ENCODE peak calls at places on chromosomes 11 and 22, in eight cellular contexts. O is choroid plexus epithelial cell; S is body of pancreas; L is substantia nigra; X is AML-193; N is MCF 10A; B is endothelial cell; M is naive thymus-derived CD8-positive, alpha-beta T cell. E is an unnamed sample.

GRCh38 chr11:18056561-18057181 is 10.6 kb upstream of the TPH1 start:
- DNase-seq in X (no peak), L (no peak), S (no peak), N (no peak), B (no peak), O (no peak), M (no peak), E (no peak)

GRCh38 chr11:71474771-71475483 is 21.9 kb downstream of the NADSYN1 start:
- DNase-seq in M (no peak), S (no peak), B (no peak), N (no peak), L (no peak), O (no peak), X (no peak), E (no peak)

GRCh38 chr11:34198523-34198922 is 93.1 kb downstream of the NAT10 start:
- DNase-seq in B (no peak), O (no peak), L (no peak), S (no peak), M (no peak), N (no peak), X (no peak), E (no peak)

GRCh38 chr11:115334932-115335788 is 169.1 kb downstream of the CADM1 start:
- DNase-seq in N (peak; percentile 31), L (no peak), B (no peak), O (peak; percentile 55), S (no peak), M (no peak), X (peak; percentile 28), E (peak; percentile 12)

GRCh38 chr11:23403210-23404185 is 543.2 kb upstream of the CCDC179 start:
- DNase-seq in N (no peak), O (no peak), S (no peak), L (no peak), M (peak; percentile 55), B (no peak), X (no peak), E (no peak)

GRCh38 chr11:111601979-111602864 is at the start of gene SIK2:
- DNase-seq in X (peak; percentile 90), L (peak; percentile 92), O (peak; percentile 97), S (peak; percentile 97), M (peak; percentile 94), N (peak; percentile 92), B (peak; percentile 96), E (peak; percentile 96)

GRCh38 chr11:78214331-78215194 is 25.8 kb downstream of the USP35 start:
- DNase-seq in B (no peak), M (no peak), L (no peak), S (no peak), O (no peak), N (no peak), X (no peak), E (no peak)

GRCh38 chr11:20035701-20036601 is 124.3 kb downstream of the DBX1 start:
- DNase-seq in X (no peak), O (peak; percentile 90), L (no peak), N (peak; percentile 99), B (no peak), M (no peak), S (no peak), E (no peak)

GRCh38 chr11:69318093-69318420 is 24.1 kb downstream of the MYEOV start:
- DNase-seq in S (no peak), M (no peak), O (no peak), L (no peak), B (no peak), N (no peak), X (no peak), E (no peak)

GRCh38 chr11:72411623-72412532 is 22.5 kb downstream of the CLPB start:
- DNase-seq in L (peak; percentile 60), M (no peak), X (peak; percentile 80), O (no peak), S (peak; percentile 21), N (no peak), B (no peak), E (peak; percentile 67)

GRCh38 chr22:46829140-46829891 is 66.9 kb downstream of the TBC1D22A start:
- DNase-seq in L (no peak), X (no peak), N (peak; percentile 84), S (no peak), O (peak; percentile 90), M (no peak), B (no peak), E (no peak)

GRCh38 chr22:48870436-48870835 is 957.2 kb downstream of the BRD1 start:
- DNase-seq in L (no peak), N (no peak), X (no peak), O (no peak), S (no peak), M (no peak), B (no peak), E (no peak)

GRCh38 chr22:45237065-45237990 is 3.4 kb downstream of the KIAA0930 start:
- DNase-seq in S (no peak), B (no peak), O (no peak), L (no peak), X (no peak), N (no peak), M (no peak), E (no peak)

GRCh38 chr11:74926304-74927030 is 22.4 kb downstream of the XRRA1 start:
- DNase-seq in O (peak; percentile 43), S (no peak), M (no peak), X (no peak), N (peak; percentile 30), B (no peak), L (no peak), E (no peak)

GRCh38 chr22:48750282-48750681 is 1077.4 kb downstream of the BRD1 start:
- DNase-seq in S (no peak), X (no peak), M (no peak), O (no peak), L (no peak), N (no peak), B (no peak), E (no peak)

GRCh38 chr22:46902436-46902835 is 140.0 kb downstream of the TBC1D22A start:
- DNase-seq in S (no peak), X (no peak), N (no peak), B (no peak), O (no peak), L (no peak), M (no peak), E (no peak)

GRCh38 chr11:43269229-43269928 is 42.4 kb upstream of the API5 start:
- DNase-seq in M (no peak), N (no peak), L (no peak), X (no peak), B (no peak), S (no peak), O (no peak), E (no peak)

GRCh38 chr11:73415854-73416615 is 39.8 kb downstream of the RELT start:
- DNase-seq in B (no peak), N (no peak), X (no peak), O (no peak), S (no peak), M (no peak), L (no peak), E (no peak)

GRCh38 chr22:47245286-47245685 is 482.8 kb downstream of the TBC1D22A start:
- DNase-seq in M (no peak), N (no peak), L (no peak), O (no peak), X (no peak), B (no peak), S (no peak), E (no peak)

GRCh38 chr11:132312161-132312560 is 941.7 kb downstream of the NTM start:
- DNase-seq in M (no peak), X (no peak), B (no peak), S (no peak), L (no peak), N (peak; percentile 11), O (peak; percentile 78), E (no peak)

GRCh38 chr11:74721479-74721835 is 9.8 kb downstream of the CHRDL2 start:
- DNase-seq in O (no peak), L (no peak), M (peak; percentile 45), B (no peak), X (no peak), S (no peak), N (no peak), E (no peak)

GRCh38 chr11:128040603-128041002 is 546.8 kb downstream of the ETS1 start:
- DNase-seq in S (no peak), X (peak; percentile 64), O (peak; percentile 71), M (no peak), L (no peak), B (no peak), N (peak; percentile 26), E (no peak)

GRCh38 chr22:29270475-29271271 is 2.6 kb downstream of the EWSR1 start:
- DNase-seq in L (no peak), S (no peak), X (no peak), O (peak; percentile 28), M (no peak), N (peak; percentile 50), B (no peak), E (no peak)

GRCh38 chr11:45543808-45544422 is 121.5 kb downstream of the CHST1 start:
- DNase-seq in O (peak; percentile 24), L (no peak), M (no peak), N (peak; percentile 54), B (peak; percentile 66), X (no peak), S (no peak), E (no peak)

GRCh38 chr11:125429174-125429707 is 66.8 kb downstream of the FEZ1 start:
- DNase-seq in L (peak; percentile 19), S (peak; percentile 45), X (peak; percentile 19), M (no peak), O (peak; percentile 75), N (peak; percentile 64), B (peak; percentile 74), E (peak; percentile 74)

GRCh38 chr11:79157738-79158137 is 283.1 kb downstream of the TENM4 start:
- DNase-seq in X (no peak), O (no peak), S (no peak), M (no peak), N (peak; percentile 41), B (no peak), L (no peak), E (no peak)

GRCh38 chr11:3894128-3894731 is 38.8 kb downstream of the STIM1 start:
- DNase-seq in X (peak; percentile 94), L (no peak), O (peak; percentile 28), B (no peak), S (no peak), N (no peak), M (peak; percentile 77), E (peak; percentile 84)

GRCh38 chr22:46352691-46353386 is 17.3 kb downstream of the TRMU start:
- DNase-seq in N (peak; percentile 78), L (no peak), S (peak; percentile 96), B (no peak), O (peak; percentile 65), X (no peak), M (no peak), E (no peak)

GRCh38 chr22:39318507-39319283 is 728 bp downstream of the RPL3 start:
- DNase-seq in X (no peak), N (no peak), O (peak; percentile 55), L (no peak), M (no peak), B (no peak), S (no peak), E (no peak)

GRCh38 chr11:27209562-27210005 is 153.4 kb downstream of the CCDC34 start:
- DNase-seq in O (peak; percentile 84), B (no peak), L (no peak), N (peak; percentile 94), M (no peak), X (no peak), S (peak; percentile 57), E (no peak)

GRCh38 chr22:45073064-45073463 is 63.3 kb upstream of the PHF21B start:
- DNase-seq in L (no peak), X (no peak), B (no peak), O (no peak), M (no peak), S (no peak), N (peak; percentile 33), E (no peak)

GRCh38 chr11:58059011-58059358 is 28.2 kb downstream of the OR6Q1 start:
- DNase-seq in O (peak; percentile 71), X (no peak), S (peak; percentile 40), L (no peak), B (no peak), N (peak; percentile 64), M (no peak), E (no peak)

GRCh38 chr11:3926458-3927095 is 71.1 kb downstream of the STIM1 start:
- DNase-seq in X (no peak), L (no peak), N (no peak), M (no peak), B (no peak), O (no peak), S (no peak), E (no peak)

E was measured in GM13977.